ENCODE peak calls at places on chromosome 22, in five cellular contexts. One of them, this sample, is unnamed.

GRCh38 chr22:46547883-46548244 is 10.4 kb upstream of the CELSR1 start:
- DNase-seq in amygdala: no peak
- DNase-seq in uterus: peak
- DNase-seq in non-pigmented ciliary epithelial cell: peak
- DNase-seq in nephron progenitor cell: no peak
- DNase-seq in this sample: peak

GRCh38 chr22:49972163-49973017 is 11.8 kb downstream of the PIM3 start:
- DNase-seq in amygdala: no peak
- DNase-seq in uterus: peak
- DNase-seq in non-pigmented ciliary epithelial cell: no peak
- DNase-seq in nephron progenitor cell: peak
- DNase-seq in this sample: peak

GRCh38 chr22:38423512-38424503 is 31.2 kb downstream of the KCNJ4 start:
- DNase-seq in amygdala: no peak
- DNase-seq in uterus: no peak
- DNase-seq in non-pigmented ciliary epithelial cell: no peak
- DNase-seq in nephron progenitor cell: no peak
- DNase-seq in this sample: peak

GRCh38 chr22:36301384-36301828 is 48.5 kb downstream of the APOL1 start:
- DNase-seq in amygdala: peak
- DNase-seq in uterus: peak
- DNase-seq in non-pigmented ciliary epithelial cell: no peak
- DNase-seq in nephron progenitor cell: peak
- DNase-seq in this sample: peak

GRCh38 chr22:49340406-49340805 is 487.3 kb downstream of the BRD1 start:
- DNase-seq in amygdala: no peak
- DNase-seq in uterus: no peak
- DNase-seq in non-pigmented ciliary epithelial cell: no peak
- DNase-seq in nephron progenitor cell: no peak
- DNase-seq in this sample: no peak

GRCh38 chr22:26461188-26461810 is 22.3 kb downstream of the HPS4 start:
- DNase-seq in amygdala: peak
- DNase-seq in uterus: peak
- DNase-seq in non-pigmented ciliary epithelial cell: no peak
- DNase-seq in nephron progenitor cell: peak
- DNase-seq in this sample: no peak

GRCh38 chr22:36329217-36330078 is 58.3 kb downstream of the MYH9 start:
- DNase-seq in amygdala: no peak
- DNase-seq in uterus: peak
- DNase-seq in non-pigmented ciliary epithelial cell: peak
- DNase-seq in nephron progenitor cell: peak
- DNase-seq in this sample: peak

GRCh38 chr22:23520875-23521441 is 59.1 kb downstream of the IGLL1 start:
- DNase-seq in amygdala: peak
- DNase-seq in uterus: no peak
- DNase-seq in non-pigmented ciliary epithelial cell: no peak
- DNase-seq in nephron progenitor cell: peak
- DNase-seq in this sample: peak

GRCh38 chr22:38222797-38223119 is 21.0 kb downstream of the MAFF start:
- DNase-seq in amygdala: no peak
- DNase-seq in uterus: no peak
- DNase-seq in non-pigmented ciliary epithelial cell: no peak
- DNase-seq in nephron progenitor cell: no peak
- DNase-seq in this sample: no peak

GRCh38 chr22:30262917-30263741 is 3.5 kb downstream of the OSM start:
- DNase-seq in amygdala: peak
- DNase-seq in uterus: peak
- DNase-seq in non-pigmented ciliary epithelial cell: no peak
- DNase-seq in nephron progenitor cell: peak
- DNase-seq in this sample: peak

GRCh38 chr22:44381761-44382454 is 69.2 kb upstream of the SHISAL1 start:
- DNase-seq in amygdala: no peak
- DNase-seq in uterus: no peak
- DNase-seq in non-pigmented ciliary epithelial cell: no peak
- DNase-seq in nephron progenitor cell: peak
- DNase-seq in this sample: peak

GRCh38 chr22:50528682-50529415 is 963 bp downstream of the TYMP start:
- DNase-seq in amygdala: no peak
- DNase-seq in uterus: no peak
- DNase-seq in non-pigmented ciliary epithelial cell: no peak
- DNase-seq in nephron progenitor cell: no peak
- DNase-seq in this sample: no peak

GRCh38 chr22:17888439-17888838 is 114.2 kb upstream of the BID start:
- DNase-seq in amygdala: no peak
- DNase-seq in uterus: no peak
- DNase-seq in non-pigmented ciliary epithelial cell: no peak
- DNase-seq in nephron progenitor cell: no peak
- DNase-seq in this sample: no peak

GRCh38 chr22:30636226-30637077 is 871 bp downstream of the SLC35E4 start:
- DNase-seq in amygdala: no peak
- DNase-seq in uterus: peak
- DNase-seq in non-pigmented ciliary epithelial cell: no peak
- DNase-seq in nephron progenitor cell: no peak
- DNase-seq in this sample: peak

GRCh38 chr22:42171946-42172345 is 41.3 kb upstream of the CYP2D6 start:
- DNase-seq in amygdala: no peak
- DNase-seq in uterus: no peak
- DNase-seq in non-pigmented ciliary epithelial cell: no peak
- DNase-seq in nephron progenitor cell: no peak
- DNase-seq in this sample: no peak

GRCh38 chr22:40187389-40187788 is 9.7 kb downstream of the TNRC6B start:
- DNase-seq in amygdala: no peak
- DNase-seq in uterus: no peak
- DNase-seq in non-pigmented ciliary epithelial cell: no peak
- DNase-seq in nephron progenitor cell: no peak
- DNase-seq in this sample: no peak

GRCh38 chr22:29202231-29203192 is 3.2 kb upstream of the EMID1 start:
- DNase-seq in amygdala: no peak
- DNase-seq in uterus: no peak
- DNase-seq in non-pigmented ciliary epithelial cell: no peak
- DNase-seq in nephron progenitor cell: no peak
- DNase-seq in this sample: peak

GRCh38 chr22:39598017-39598965 is 27.7 kb downstream of the CACNA1I start:
- DNase-seq in amygdala: no peak
- DNase-seq in uterus: no peak
- DNase-seq in non-pigmented ciliary epithelial cell: no peak
- DNase-seq in nephron progenitor cell: peak
- DNase-seq in this sample: peak

GRCh38 chr22:45996241-45997076 is 19.5 kb upstream of the WNT7B start:
- DNase-seq in amygdala: no peak
- DNase-seq in uterus: peak
- DNase-seq in non-pigmented ciliary epithelial cell: no peak
- DNase-seq in nephron progenitor cell: no peak
- DNase-seq in this sample: peak

GRCh38 chr22:49935561-49935960 is 17.1 kb downstream of the CRELD2 start:
- DNase-seq in amygdala: no peak
- DNase-seq in uterus: no peak
- DNase-seq in non-pigmented ciliary epithelial cell: no peak
- DNase-seq in nephron progenitor cell: no peak
- DNase-seq in this sample: peak

GRCh38 chr22:19942886-19943664 is 1.5 kb upstream of the TXNRD2 start:
- DNase-seq in amygdala: no peak
- DNase-seq in uterus: peak
- DNase-seq in non-pigmented ciliary epithelial cell: peak
- DNase-seq in nephron progenitor cell: no peak
- DNase-seq in this sample: peak

GRCh38 chr22:26579331-26579886 is 10.5 kb downstream of the TPST2 start:
- DNase-seq in amygdala: no peak
- DNase-seq in uterus: no peak
- DNase-seq in non-pigmented ciliary epithelial cell: no peak
- DNase-seq in nephron progenitor cell: no peak
- DNase-seq in this sample: no peak

GRCh38 chr22:45671783-45672563 is at the start of gene ATXN10:
- DNase-seq in amygdala: peak
- DNase-seq in uterus: peak
- DNase-seq in non-pigmented ciliary epithelial cell: no peak
- DNase-seq in nephron progenitor cell: peak
- DNase-seq in this sample: peak

GRCh38 chr22:31870890-31871289 is 73.4 kb upstream of the YWHAH start:
- DNase-seq in amygdala: peak
- DNase-seq in uterus: no peak
- DNase-seq in non-pigmented ciliary epithelial cell: peak
- DNase-seq in nephron progenitor cell: no peak
- DNase-seq in this sample: no peak

GRCh38 chr22:47631571-47632102 is 869.2 kb downstream of the TBC1D22A start:
- DNase-seq in amygdala: no peak
- DNase-seq in uterus: no peak
- DNase-seq in non-pigmented ciliary epithelial cell: no peak
- DNase-seq in nephron progenitor cell: no peak
- DNase-seq in this sample: no peak

GRCh38 chr22:41681616-41682015 is 7.1 kb downstream of the SNU13 start:
- DNase-seq in amygdala: no peak
- DNase-seq in uterus: no peak
- DNase-seq in non-pigmented ciliary epithelial cell: no peak
- DNase-seq in nephron progenitor cell: no peak
- DNase-seq in this sample: no peak

GRCh38 chr22:20807315-20807752 is 33.4 kb downstream of the SERPIND1 start:
- DNase-seq in amygdala: no peak
- DNase-seq in uterus: no peak
- DNase-seq in non-pigmented ciliary epithelial cell: peak
- DNase-seq in nephron progenitor cell: no peak
- DNase-seq in this sample: no peak

GRCh38 chr22:42376721-42377177 is 55.5 kb downstream of the NFAM1 start:
- DNase-seq in amygdala: no peak
- DNase-seq in uterus: peak
- DNase-seq in non-pigmented ciliary epithelial cell: no peak
- DNase-seq in nephron progenitor cell: peak
- DNase-seq in this sample: peak

GRCh38 chr22:42910221-42910942 is 53.3 kb upstream of the ARFGAP3 start:
- DNase-seq in amygdala: no peak
- DNase-seq in uterus: no peak
- DNase-seq in non-pigmented ciliary epithelial cell: no peak
- DNase-seq in nephron progenitor cell: no peak
- DNase-seq in this sample: no peak

GRCh38 chr22:38315801-38316339 is 1.4 kb downstream of the CSNK1E start:
- DNase-seq in amygdala: no peak
- DNase-seq in uterus: no peak
- DNase-seq in non-pigmented ciliary epithelial cell: no peak
- DNase-seq in nephron progenitor cell: no peak
- DNase-seq in this sample: no peak

GRCh38 chr22:42335839-42336378 is 65.5 kb upstream of the TCF20 start:
- DNase-seq in amygdala: no peak
- DNase-seq in uterus: no peak
- DNase-seq in non-pigmented ciliary epithelial cell: no peak
- DNase-seq in nephron progenitor cell: no peak
- DNase-seq in this sample: no peak

GRCh38 chr22:33461698-33462434 is 403.7 kb upstream of the SYN3 start:
- DNase-seq in amygdala: no peak
- DNase-seq in uterus: no peak
- DNase-seq in non-pigmented ciliary epithelial cell: no peak
- DNase-seq in nephron progenitor cell: no peak
- DNase-seq in this sample: no peak

GRCh38 chr22:19928207-19928606 is 13.4 kb upstream of the COMT start:
- DNase-seq in amygdala: no peak
- DNase-seq in uterus: no peak
- DNase-seq in non-pigmented ciliary epithelial cell: no peak
- DNase-seq in nephron progenitor cell: no peak
- DNase-seq in this sample: no peak